ENCODE peak calls at places on chromosomes 5 and 9, in seven cellular contexts. M is prostate gland; W is stimulated activated CD4-positive, alpha-beta T cell treated with anti-CD3 and anti-CD28 coated beads, Interleukin-15, amount 100 ng/mL, for 1 hour; H is psoas muscle; T is substantia nigra; I is activated naive CD8-positive, alpha-beta T cell treated with anti-CD3 and anti-CD28 coated beads for 36 hours; C is putamen. P is an unnamed sample.

GRCh38 chr5:21823076-21823574 is 1030.0 kb downstream of the CDH12 start:
- DNase-seq in H (no peak), I (no peak), W (no peak), T (no peak), C (no peak), M (no peak), P (no peak)

GRCh38 chr9:134051319-134051718 is 16.5 kb downstream of the BRD3 start:
- DNase-seq in H (no peak), T (no peak), W (no peak), I (no peak), C (no peak), M (no peak), P (no peak)

GRCh38 chr9:121819511-121820231 is 168.2 kb downstream of the DAB2IP start:
- DNase-seq in M (no peak), W (no peak), H (no peak), C (no peak), T (no peak), I (no peak), P (no peak)

GRCh38 chr9:112041536-112042243 is 133.4 kb downstream of the SUSD1 start:
- DNase-seq in C (no peak), I (no peak), T (no peak), M (no peak), W (no peak), H (peak), P (no peak)

GRCh38 chr9:2492161-2492560 is 129.4 kb upstream of the VLDLR start:
- DNase-seq in I (no peak), C (no peak), W (no peak), M (no peak), T (no peak), H (no peak), P (no peak)

GRCh38 chr5:35363387-35363965 is 133.2 kb upstream of the PRLR start:
- DNase-seq in T (no peak), H (no peak), M (no peak), W (no peak), C (no peak), I (no peak), P (no peak)

GRCh38 chr5:54415896-54416640 is 39.4 kb upstream of the HSPB3 start:
- DNase-seq in C (no peak), T (no peak), W (no peak), M (no peak), H (no peak), I (no peak), P (no peak)

GRCh38 chr5:168327019-168327421 is 35.6 kb downstream of the WWC1 start:
- DNase-seq in T (no peak), M (no peak), I (no peak), C (no peak), H (no peak), W (no peak), P (no peak)

GRCh38 chr5:151685749-151686672 is 704 bp downstream of the SPARC start:
- DNase-seq in I (no peak), M (no peak), T (peak), W (no peak), C (no peak), H (no peak), P (no peak)

GRCh38 chr5:40790947-40791593 is 7.1 kb downstream of the PRKAA1 start:
- DNase-seq in I (no peak), H (no peak), C (no peak), M (no peak), T (no peak), W (no peak), P (no peak)

GRCh38 chr5:40405230-40405629 is 274.5 kb upstream of the PTGER4 start:
- DNase-seq in I (no peak), C (no peak), T (no peak), M (no peak), W (no peak), H (no peak), P (no peak)

GRCh38 chr5:111742166-111742565 is 14.8 kb downstream of the NREP start:
- DNase-seq in T (no peak), C (no peak), W (no peak), H (no peak), I (no peak), M (no peak), P (no peak)

GRCh38 chr5:72815580-72816296 is 723 bp upstream of the TNPO1 start:
- DNase-seq in T (no peak), I (no peak), M (no peak), W (no peak), C (peak), H (no peak), P (peak)

GRCh38 chr5:180640765-180641565 is 8.4 kb downstream of the FLT4 start:
- DNase-seq in M (no peak), W (no peak), T (no peak), I (no peak), H (peak), C (no peak), P (no peak)

GRCh38 chr9:108702681-108703080 is 153.1 kb downstream of the ACTL7B start:
- DNase-seq in H (no peak), T (no peak), W (no peak), C (no peak), I (no peak), M (no peak), P (no peak)

P was measured in midbrain.